ENCODE peak calls at places on chromosomes 5 and 9, in four cellular contexts. F is BJ, V is heart left ventricle, G is IMR-90. I is an unnamed sample.

GRCh38 chr5:6578676-6579343 is 54.0 kb downstream of the NSUN2 start:
- DNase-seq in F (no peak), V (no peak), G (no peak), I (no peak)

GRCh38 chr5:1161832-1162229 is 39.6 kb upstream of the SLC6A19 start:
- DNase-seq in F (no peak), V (peak), G (no peak), I (no peak)

GRCh38 chr5:88688242-88688959 is 194.6 kb downstream of the MEF2C start:
- DNase-seq in F (no peak), V (no peak), G (no peak), I (no peak)

GRCh38 chr5:92309336-92309991 is 926.3 kb upstream of the ARRDC3 start:
- DNase-seq in F (peak), V (no peak), G (peak), I (no peak)

GRCh38 chr9:110650261-110650660 is 18.3 kb upstream of the MUSK start:
- DNase-seq in F (peak), V (no peak), G (peak), I (peak)

GRCh38 chr9:2216591-2216990 is 201.4 kb downstream of the SMARCA2 start:
- DNase-seq in F (no peak), V (no peak), G (no peak), I (no peak)

GRCh38 chr5:119360905-119361605 is 5.2 kb downstream of the TNFAIP8 start:
- DNase-seq in F (no peak), V (no peak), G (peak), I (peak)

GRCh38 chr5:76332102-76332501 is 71.0 kb upstream of the IQGAP2 start:
- DNase-seq in F (no peak), V (no peak), G (no peak), I (no peak)

GRCh38 chr5:125375143-125375542 is 628.7 kb upstream of the ZNF608 start:
- DNase-seq in F (no peak), V (no peak), G (no peak), I (no peak)

GRCh38 chr5:2134543-2135299 is 252.0 kb upstream of the IRX4 start:
- DNase-seq in F (no peak), V (no peak), G (no peak), I (no peak)

GRCh38 chr9:137453643-137454081 is 5.5 kb downstream of the NSMF start:
- DNase-seq in F (no peak), V (peak), G (peak), I (peak)

GRCh38 chr9:17625644-17626388 is 47.0 kb downstream of the SH3GL2 start:
- DNase-seq in F (no peak), V (no peak), G (peak), I (no peak)

GRCh38 chr9:72990397-72991182 is 37.7 kb upstream of the ALDH1A1 start:
- DNase-seq in F (no peak), V (no peak), G (no peak), I (no peak)

GRCh38 chr9:134205636-134206316 is 41.4 kb upstream of the RNU6ATAC start:
- DNase-seq in F (no peak), V (peak), G (peak), I (no peak)

GRCh38 chr5:157222506-157223230 is 42.0 kb downstream of the ITK start:
- DNase-seq in F (no peak), V (no peak), G (peak), I (no peak)

GRCh38 chr9:125549465-125550215 is 157.4 kb downstream of the MAPKAP1 start:
- DNase-seq in F (no peak), V (no peak), G (no peak), I (no peak)

GRCh38 chr5:138037907-138038633 is 5.2 kb upstream of the FAM13B start:
- DNase-seq in F (no peak), V (no peak), G (no peak), I (no peak)

GRCh38 chr5:138037271-138037670 is 4.4 kb upstream of the FAM13B start:
- DNase-seq in F (no peak), V (no peak), G (no peak), I (no peak)

GRCh38 chr5:138033275-138033808 is 463 bp upstream of the FAM13B start:
- DNase-seq in F (no peak), V (no peak), G (no peak), I (no peak)

GRCh38 chr5:138033916-138034315 is 1.0 kb upstream of the FAM13B start:
- DNase-seq in F (peak), V (no peak), G (peak), I (no peak)

DNA sequence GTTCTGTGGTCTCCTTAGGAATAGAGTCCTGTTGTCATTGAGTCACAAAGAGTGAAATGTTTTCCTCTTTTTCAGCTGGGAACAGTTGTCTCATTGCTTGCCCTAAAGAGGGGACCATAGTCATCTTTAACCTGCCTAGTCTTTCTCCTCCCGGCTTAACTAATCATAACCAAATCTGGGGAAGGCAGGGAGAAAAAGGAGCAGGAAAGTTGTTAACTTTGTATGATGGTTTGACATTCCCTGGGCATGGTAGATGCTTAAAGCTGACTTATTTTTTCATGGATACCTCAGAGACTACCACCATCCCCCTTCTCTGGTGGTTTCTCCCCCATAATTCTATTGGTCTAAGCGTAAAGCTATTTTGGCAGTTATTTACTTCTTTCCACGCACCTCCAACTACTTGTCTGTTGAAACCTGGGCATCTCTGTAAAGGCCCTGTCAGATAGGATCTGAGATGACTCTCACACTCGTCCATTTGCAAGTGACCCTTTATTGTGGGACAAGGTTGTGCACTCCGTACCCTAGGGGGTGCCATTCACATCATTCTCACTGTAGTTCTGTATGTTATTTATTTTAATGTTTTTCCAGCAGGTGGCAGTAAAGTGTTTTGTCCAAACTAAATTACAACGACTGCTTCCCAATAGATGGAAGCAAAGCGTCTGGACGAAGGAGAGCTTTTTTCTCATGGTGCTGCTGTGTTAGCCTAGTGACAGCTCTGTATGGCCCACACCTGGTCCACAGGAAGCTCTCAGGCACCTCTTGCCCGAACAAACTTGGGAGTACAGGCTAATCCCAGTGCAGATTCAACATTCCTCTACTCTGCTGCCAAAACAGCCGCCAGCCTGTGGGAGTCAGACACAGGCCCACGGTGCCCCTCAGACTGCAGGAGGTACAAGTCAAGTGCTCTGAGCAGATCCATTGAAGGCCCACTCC is 3.0 kb upstream of the FAM13B start:
- DNase-seq in F (peak), V (no peak), G (peak), I (peak)
- H3K4me3 ChIP-seq in F (no peak), V (no peak), G (no peak), I (no peak)

GRCh38 chr9:129627556-129628492 is 1.9 kb downstream of the NTMT1 start:
- DNase-seq in F (no peak), V (no peak), G (no peak), I (no peak)
- H3K4me3 ChIP-seq in F (peak), V (no peak), G (peak), I (peak)

GRCh38 chr5:146345240-146345577 is 6.6 kb downstream of the POU4F3 start:
- DNase-seq in F (no peak), V (no peak), G (no peak), I (no peak)

GRCh38 chr5:146345578-146346366 is 7.1 kb downstream of the POU4F3 start:
- DNase-seq in F (no peak), V (no peak), G (no peak), I (no peak)

GRCh38 chr5:146342519-146342881 is 3.9 kb downstream of the POU4F3 start:
- DNase-seq in F (no peak), V (no peak), G (no peak), I (no peak)

GRCh38 chr5:146342882-146343865 is 4.5 kb downstream of the POU4F3 start:
- DNase-seq in F (no peak), V (no peak), G (no peak), I (no peak)

DNA sequence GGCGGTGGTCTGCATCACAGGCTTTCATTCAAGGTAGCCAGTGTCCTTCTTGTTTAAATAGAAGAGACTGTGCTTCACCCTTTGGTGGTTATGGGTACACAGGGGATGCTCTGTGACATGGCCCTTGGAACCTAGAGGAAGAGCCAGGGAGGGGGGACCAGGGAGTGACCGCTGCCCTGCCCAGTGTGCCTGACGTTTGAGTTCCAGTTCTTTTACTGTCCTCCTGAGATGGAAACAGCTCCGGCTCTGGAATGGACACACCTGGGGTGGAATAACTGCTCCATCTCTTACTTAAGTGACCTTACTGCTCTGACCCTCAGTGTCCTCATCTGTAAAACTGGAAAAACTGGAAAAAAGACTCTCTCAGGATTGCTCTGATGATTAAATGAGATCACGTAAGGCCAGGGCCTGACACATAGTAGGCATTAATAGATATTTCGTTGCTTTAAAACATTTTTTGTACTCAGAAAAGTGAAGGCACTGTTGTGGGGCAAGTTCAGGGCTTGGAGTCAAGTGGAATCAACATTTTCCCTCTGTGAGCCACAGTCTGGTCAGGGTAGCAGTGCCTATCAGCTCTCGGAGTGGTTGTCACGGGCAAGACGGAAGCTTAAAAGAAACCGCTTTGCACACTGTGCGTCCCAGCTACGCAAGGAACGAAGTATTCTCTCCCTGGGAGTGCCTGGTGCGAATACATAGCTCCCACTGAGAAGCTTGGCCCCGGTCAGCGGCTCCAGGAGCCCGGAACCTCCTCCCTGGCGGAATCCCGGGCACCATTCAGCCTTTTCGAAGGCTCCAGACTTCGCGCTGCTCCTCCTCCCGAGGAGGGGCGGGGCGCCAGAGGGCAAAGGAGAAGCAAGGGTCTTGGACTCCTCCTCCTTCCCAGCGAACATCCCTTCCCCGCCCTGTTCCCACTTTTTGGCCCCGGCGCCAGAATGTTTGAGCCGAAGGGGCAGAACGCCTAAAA is 5.8 kb downstream of the POU4F3 start:
- DNase-seq in F (no peak), V (no peak), G (no peak), I (no peak)
- H3K4me3 ChIP-seq in F (no peak), V (no peak), G (no peak), I (no peak)

GRCh38 chr9:123637596-123637939 is 281.6 kb downstream of the CRB2 start:
- DNase-seq in F (peak), V (no peak), G (peak), I (no peak)
- H3K4me3 ChIP-seq in F (no peak), V (no peak), G (peak), I (peak)

GRCh38 chr5:80034962-80035821 is at the start of gene THBS4:
- DNase-seq in F (no peak), V (peak), G (no peak), I (no peak)
- H3K4me3 ChIP-seq in F (no peak), V (no peak), G (no peak), I (no peak)

DNA sequence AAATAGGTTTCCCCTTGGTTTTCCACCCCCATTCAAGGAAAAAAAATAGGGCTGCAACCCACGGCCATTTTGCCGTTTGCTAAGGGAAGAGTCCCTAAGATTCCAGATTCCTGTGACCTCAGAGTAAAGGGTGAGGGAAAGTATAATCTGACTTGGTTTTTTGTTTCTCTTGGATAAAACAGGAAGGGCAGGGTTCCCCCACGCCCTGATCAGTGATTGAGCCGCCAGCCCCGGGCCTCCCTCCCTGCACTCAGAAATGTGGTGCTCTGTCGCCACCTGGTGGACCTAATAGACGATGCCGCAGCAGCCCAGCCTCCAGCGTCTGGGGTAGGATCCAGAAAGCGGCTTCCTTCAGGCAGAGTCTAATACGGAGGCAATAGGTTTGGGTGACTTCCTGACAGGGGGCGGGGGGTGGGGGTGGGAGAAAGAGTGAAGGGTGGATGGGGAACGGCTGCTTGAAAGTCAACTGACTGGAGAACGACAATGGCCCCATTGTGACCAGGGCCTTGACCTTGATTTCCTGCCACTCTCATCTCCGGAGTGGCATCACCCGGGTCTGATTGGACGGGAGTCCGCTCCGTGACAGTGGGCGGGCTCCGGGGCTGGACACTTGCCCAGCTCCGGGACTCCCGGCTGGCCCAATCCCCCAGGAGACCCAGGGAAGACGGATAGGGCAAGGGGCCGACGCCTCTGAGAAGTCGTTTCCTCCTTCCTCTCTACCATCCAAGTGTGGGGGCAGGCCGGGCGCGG is 17.8 kb upstream of the CYSTM1 start:
- DNase-seq in F (no peak), V (peak), G (peak), I (no peak)
- H3K4me3 ChIP-seq in F (peak), V (no peak), G (peak), I (peak)

GRCh38 chr5:67268233-67269011 is 71.8 kb upstream of the CD180 start:
- DNase-seq in F (peak), V (peak), G (peak), I (peak)
- H3K4me3 ChIP-seq in F (no peak), V (no peak), G (no peak), I (peak)

I was measured in AG04450.